ENCODE peak calls at places on chromosomes 16 and 17, in five cellular contexts. V, U, J, O and A are unnamed samples.

GRCh38 chr16:82761236-82761635 is 134.5 kb downstream of the CDH13 start:
- DNase-seq in J (peak), O (peak), V (peak), U (no peak), A (no peak)

GRCh38 chr16:53090271-53090590 is 35.4 kb downstream of the CHD9 start:
- DNase-seq in V (no peak), U (no peak), J (no peak), O (no peak), A (no peak)

GRCh38 chr17:51119415-51120356 is 982 bp downstream of the SPAG9 start:
- DNase-seq in J (peak), O (no peak), U (no peak), V (peak), A (peak)

GRCh38 chr17:41483991-41484826 is 3.3 kb upstream of the KRT35 start:
- DNase-seq in V (no peak), O (no peak), U (no peak), J (no peak), A (no peak)

GRCh38 chr17:75316253-75316652 is 27.0 kb upstream of the SLC25A19 start:
- DNase-seq in U (no peak), O (no peak), J (no peak), V (no peak), A (no peak)

GRCh38 chr17:14919580-14920160 is 345.5 kb downstream of the PMP22 start:
- DNase-seq in V (no peak), J (no peak), U (no peak), O (no peak), A (no peak)

GRCh38 chr17:80940171-80941123 is 51.2 kb upstream of the CHMP6 start:
- DNase-seq in U (no peak), J (no peak), O (no peak), V (no peak), A (no peak)

GRCh38 chr17:34203018-34203646 is 52.0 kb upstream of the CCL2 start:
- DNase-seq in V (peak), J (no peak), O (no peak), U (no peak), A (no peak)

GRCh38 chr16:50146479-50147435 is 6.3 kb upstream of the TENT4B start:
- DNase-seq in U (no peak), O (no peak), J (no peak), V (no peak), A (no peak)

GRCh38 chr16:85372627-85373372 is 240.3 kb upstream of the GSE1 start:
- DNase-seq in O (no peak), U (peak), J (peak), V (peak), A (no peak)

GRCh38 chr17:9644910-9645751 is at the start of gene USP43:
- DNase-seq in V (peak), O (no peak), J (no peak), U (no peak), A (peak)

GRCh38 chr17:73139296-73139695 is 25.5 kb upstream of the SSTR2 start:
- DNase-seq in U (no peak), J (no peak), V (no peak), O (no peak), A (no peak)

GRCh38 chr16:24728891-24729242 is 584 bp upstream of the TNRC6A start:
- DNase-seq in U (no peak), J (no peak), V (no peak), O (no peak), A (no peak)

GRCh38 chr16:87384162-87384999 is 805 bp upstream of the FBXO31 start:
- DNase-seq in V (no peak), O (no peak), U (no peak), J (no peak), A (no peak)

GRCh38 chr17:32774286-32775084 is 102.4 kb downstream of the MYO1D start:
- DNase-seq in V (no peak), J (no peak), U (no peak), O (no peak), A (no peak)

DNA sequence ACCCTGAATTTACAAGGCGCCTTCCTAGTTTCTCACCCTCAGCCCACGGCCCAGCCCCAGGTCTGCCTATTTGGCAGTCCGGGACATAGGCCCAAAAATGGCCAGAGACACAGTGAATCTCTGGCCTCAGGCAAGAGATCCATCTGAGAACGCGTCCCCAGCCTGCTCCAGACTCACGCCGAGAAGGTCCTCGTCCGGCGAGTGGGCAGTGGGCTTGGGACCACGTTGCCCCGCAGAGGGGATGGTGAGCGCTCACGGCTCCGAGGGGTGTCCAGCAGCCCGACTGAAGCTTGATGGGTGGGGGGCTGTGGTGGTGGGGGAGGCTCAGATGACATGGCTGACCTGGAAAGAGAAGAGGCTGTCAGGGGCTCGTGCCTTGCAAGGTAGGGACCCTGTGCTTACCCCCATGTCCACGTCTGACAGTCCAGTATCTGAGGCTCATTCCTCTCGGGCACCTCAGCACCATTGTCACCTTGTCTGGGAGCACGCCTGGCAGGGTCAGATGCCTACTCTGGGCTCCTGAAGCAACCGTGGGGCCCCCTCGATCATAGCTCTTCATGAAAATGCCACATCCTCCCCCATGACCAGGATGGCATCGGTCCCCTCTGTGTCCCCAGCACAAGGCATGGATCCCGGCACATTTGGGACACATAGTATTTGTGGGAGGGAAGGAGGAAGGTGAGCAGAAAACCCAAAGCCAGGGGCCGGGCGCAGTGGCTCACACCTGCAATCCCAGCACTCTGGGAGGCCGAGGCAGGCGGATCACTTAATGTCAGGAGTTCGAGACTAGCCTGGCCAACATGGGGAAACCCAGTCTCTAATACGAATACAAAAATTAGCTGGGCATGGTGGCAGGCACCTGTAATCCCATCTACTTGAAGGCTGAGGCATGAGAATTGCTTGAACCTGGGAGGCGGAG is 9.6 kb downstream of the CARHSP1 start:
- DNase-seq in O (no peak), J (no peak), U (no peak), V (no peak), A (no peak)
- TF ChIP-seq CTCF in O (no peak), J (no peak), U (no peak), V (no peak), A (no peak)

GRCh38 chr16:56279132-56279531 is 87.8 kb downstream of the GNAO1 start:
- DNase-seq in O (no peak), U (no peak), J (no peak), V (no peak), A (no peak)

GRCh38 chr16:56282455-56282854 is 91.2 kb downstream of the GNAO1 start:
- DNase-seq in J (no peak), O (no peak), V (no peak), U (no peak), A (no peak)

GRCh38 chr16:56278196-56278855 is 87.0 kb downstream of the GNAO1 start:
- DNase-seq in J (no peak), V (no peak), O (no peak), U (no peak), A (no peak)

GRCh38 chr16:56281256-56281805 is 90.0 kb downstream of the GNAO1 start:
- DNase-seq in J (no peak), O (no peak), V (peak), U (no peak), A (no peak)

GRCh38 chr16:56279914-56280313 is 88.6 kb downstream of the GNAO1 start:
- DNase-seq in J (no peak), U (no peak), O (no peak), V (no peak), A (no peak)
- TF ChIP-seq CTCF in J (no peak), U (no peak), O (no peak), V (no peak), A (no peak)

DNA sequence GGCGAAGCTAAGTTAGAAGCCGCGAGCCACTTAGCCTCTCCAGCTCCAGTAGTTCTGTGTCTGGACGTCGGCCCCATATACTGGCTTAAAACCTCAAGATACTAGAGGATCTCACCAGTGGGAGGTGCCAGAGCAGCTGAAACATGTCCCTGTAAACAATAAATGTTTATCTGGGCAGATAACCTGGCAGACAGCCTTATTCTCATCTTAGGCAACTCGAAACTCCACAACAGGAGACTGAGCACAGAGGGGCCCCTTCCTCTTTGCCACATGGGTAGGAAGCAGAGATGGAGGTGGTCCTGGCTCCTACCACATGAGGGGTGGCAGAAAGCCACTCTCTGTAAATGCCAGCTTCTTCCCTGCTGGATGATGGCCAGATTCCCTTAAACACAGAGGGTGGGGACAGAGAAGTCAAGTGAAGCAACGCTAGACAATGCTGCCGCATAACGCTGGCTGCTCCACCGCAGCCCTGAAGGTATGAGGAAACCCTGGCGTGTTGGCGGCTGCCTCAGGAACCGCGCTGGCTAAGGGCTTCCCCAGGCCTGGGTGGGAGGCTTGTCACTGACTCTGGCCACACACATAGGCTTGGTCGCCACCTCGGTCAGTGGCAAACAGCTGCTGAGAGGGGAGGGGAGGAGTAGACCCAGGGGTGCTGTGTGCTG is 67.9 kb downstream of the HIC1 start:
- DNase-seq in V (peak), O (no peak), J (peak), U (no peak), A (no peak)
- TF ChIP-seq CTCF in V (no peak), O (no peak), J (peak), U (no peak), A (no peak)

DNA sequence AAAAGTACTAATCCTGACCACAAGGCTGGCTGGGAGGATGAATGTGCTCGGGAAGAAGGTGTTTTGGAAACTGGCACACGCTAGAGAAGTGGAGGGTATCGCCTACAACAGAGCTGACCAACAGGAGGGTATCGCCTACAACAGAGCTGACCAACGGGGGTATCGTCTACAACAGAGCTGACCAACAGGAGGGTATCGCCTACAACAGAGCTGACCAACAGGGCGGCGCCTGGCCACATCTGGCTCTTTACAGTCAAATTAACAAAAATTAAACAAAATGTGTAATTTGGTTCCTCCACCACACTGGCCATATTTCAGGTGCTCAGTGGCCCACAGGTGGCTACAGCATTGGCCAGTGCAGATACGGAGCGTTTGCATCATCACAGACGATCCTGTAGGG is 153.5 kb downstream of the CMIP start:
- DNase-seq in O (no peak), U (no peak), V (no peak), J (no peak), A (no peak)
- TF ChIP-seq CTCF in O (no peak), U (no peak), V (no peak), J (no peak), A (peak)

GRCh38 chr16:537415-538335 is 10.2 kb downstream of the CAPN15 start:
- DNase-seq in V (no peak), O (no peak), J (no peak), U (no peak), A (no peak)
- TF ChIP-seq CTCF in V (no peak), O (no peak), J (no peak), U (no peak), A (no peak)

GRCh38 chr16:66511615-66512500 is 38.1 kb downstream of the TK2 start:
- DNase-seq in O (no peak), U (no peak), J (peak), V (peak), A (no peak)
- TF ChIP-seq CTCF in O (no peak), U (no peak), J (no peak), V (peak), A (no peak)

GRCh38 chr16:8326234-8326633 is 264.1 kb downstream of the TMEM114 start:
- DNase-seq in O (no peak), U (no peak), J (no peak), V (no peak), A (no peak)

DNA sequence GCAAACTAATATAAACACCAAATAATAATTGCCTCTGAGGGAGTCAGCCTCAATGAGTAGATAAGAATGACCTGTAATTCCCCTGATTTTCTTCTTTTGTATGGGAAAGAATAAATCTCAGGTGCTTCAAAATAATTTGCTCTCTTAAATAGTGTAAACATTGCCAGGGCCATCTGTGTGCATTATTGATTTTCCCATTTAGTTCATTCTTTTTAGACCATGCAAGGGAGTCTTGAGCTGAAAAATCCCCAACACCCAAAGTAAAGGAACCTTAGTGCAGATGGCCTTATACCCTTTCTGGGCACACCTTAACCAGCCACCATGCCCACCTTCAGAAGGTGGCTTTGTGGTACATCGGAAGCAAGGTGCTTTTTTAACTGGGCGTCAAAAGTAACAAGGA is 267.2 kb downstream of the TMEM114 start:
- DNase-seq in J (no peak), O (no peak), V (no peak), U (no peak), A (no peak)
- TF ChIP-seq CTCF in J (no peak), O (no peak), V (no peak), U (no peak), A (no peak)

GRCh38 chr17:60163108-60163784 is 13.5 kb downstream of the CA4 start:
- DNase-seq in V (no peak), O (no peak), U (no peak), J (no peak), A (no peak)
- TF ChIP-seq CTCF in V (no peak), O (no peak), U (no peak), J (peak), A (no peak)